ENCODE peak calls at places on chromosomes 4 and X, in eight cellular contexts. C is islet precursor cell; F is cerebellum; Y is effector memory CD4-positive, alpha-beta T cell; Q is NCI-H1092 treated with DMSO at 0.1 percent for 48 hours; E is GM04504; J is NCI-H146; D is dorsolateral prefrontal cortex. V is an unnamed sample.
A peak's percentile ranks its signal among the peaks of the same experiment; 100 is the strongest.

GRCh38 chr4:67909910-67910905 is 26.4 kb upstream of the TMPRSS11D start:
- DNase-seq in C (no peak), Y (no peak), E (no peak), D (no peak), Q (no peak), F (no peak), J (peak; percentile 15), V (peak; percentile 9)

GRCh38 chr4:56782019-56782418 is 39.5 kb downstream of the SPINK2 start:
- DNase-seq in F (no peak), D (no peak), J (no peak), Y (no peak), Q (no peak), C (no peak), E (no peak), V (no peak)

GRCh38 chrX:110317820-110318663 is at the start of gene AMMECR1:
- DNase-seq in D (peak; percentile 59), Y (peak; percentile 66), J (peak; percentile 83), E (peak; percentile 59), C (peak; percentile 84), F (peak; percentile 81), Q (peak; percentile 88), V (peak; percentile 32)

GRCh38 chrX:47664737-47665136 is 5.8 kb upstream of the UXT start:
- DNase-seq in F (no peak), E (no peak), J (no peak), C (no peak), Y (no peak), Q (no peak), D (no peak), V (no peak)

GRCh38 chr4:87093443-87094123 is 126.8 kb downstream of the KLHL8 start:
- DNase-seq in C (peak; percentile 65), D (no peak), J (peak; percentile 21), F (peak; percentile 42), Y (peak; percentile 5), Q (peak; percentile 65), E (no peak), V (no peak)

GRCh38 chr4:83082777-83083176 is 31.8 kb downstream of the PLAC8 start:
- DNase-seq in Q (no peak), E (no peak), D (no peak), J (no peak), C (peak; percentile 53), Y (no peak), F (no peak), V (no peak)

GRCh38 chrX:133849676-133850075 is 135.7 kb downstream of the GPC3 start:
- DNase-seq in J (no peak), E (no peak), F (no peak), Y (no peak), C (no peak), D (no peak), Q (no peak), V (no peak)

GRCh38 chrX:136143714-136144113 is 3.6 kb upstream of the FHL1 start:
- DNase-seq in E (no peak), F (no peak), D (no peak), Y (no peak), Q (no peak), J (no peak), C (no peak), V (no peak)

GRCh38 chrX:136847874-136848273 is 32.7 kb downstream of the RBMX start:
- DNase-seq in Y (no peak), Q (no peak), F (no peak), E (no peak), J (no peak), D (no peak), C (no peak), V (no peak)

GRCh38 chrX:1074755-1075154 is 137.7 kb downstream of the CRLF2 start:
- DNase-seq in C (no peak), Q (no peak), E (no peak), J (no peak), Y (no peak), F (no peak), D (no peak), V (no peak)

V was measured in smooth muscle cell of the brain vasculature.